ENCODE peak calls at places on chromosomes 7 and 10, in six cellular contexts. D is OCI-LY7, U is HCT116, P is GM23248, O is PC-3, A is PC-9. G is an unnamed sample. For H4K20me1 and H3K9me2, the result is how much of the 10 kb centered on the place peaks cover.

GRCh38 chr10:121282264-121282663 is 316.0 kb downstream of the FGFR2 start:
- DNase-seq in D (no peak), U (no peak), P (no peak), O (no peak), A (no peak), G (no peak)

GRCh38 chr10:38047666-38048065 is 37.2 kb downstream of the ZNF33A start:
- DNase-seq in D (no peak), U (no peak), P (peak), O (no peak), A (no peak), G (no peak)

GRCh38 chr7:148700693-148701092 is 2.0 kb downstream of the CUL1 start:
- DNase-seq in D (peak), U (no peak), P (peak), O (peak), A (peak), G (peak)

GRCh38 chr10:86711957-86712708 is 43.8 kb downstream of the LDB3 start:
- DNase-seq in D (peak), U (no peak), P (no peak), O (no peak), A (no peak), G (peak)

GRCh38 chr7:113087278-113087998 is 811 bp upstream of the GPR85 start:
- DNase-seq in D (no peak), U (no peak), P (peak), O (peak), A (peak), G (no peak)

GRCh38 chr7:16794990-16795389 is 9.8 kb downstream of the AGR2 start:
- DNase-seq in D (no peak), U (no peak), P (no peak), O (no peak), A (peak), G (no peak)

GRCh38 chr7:30598121-30598876 is 3.6 kb downstream of the GARS1 start:
- DNase-seq in D (no peak), U (no peak), P (peak), O (peak), A (peak), G (no peak)

GRCh38 chr10:32175629-32176028 is 119.4 kb upstream of the KIF5B start:
- DNase-seq in D (no peak), U (no peak), P (no peak), O (peak), A (peak), G (no peak)

GRCh38 chr10:15815242-15815885 is 44.9 kb downstream of the MINDY3 start:
- DNase-seq in D (no peak), U (no peak), P (no peak), O (no peak), A (no peak), G (no peak)

GRCh38 chr7:139613971-139614411 is 90.5 kb downstream of the CLEC2L start:
- DNase-seq in D (no peak), U (no peak), P (no peak), O (no peak), A (no peak), G (no peak)

GRCh38 chr10:33240931-33241330 is 93.5 kb downstream of the NRP1 start:
- DNase-seq in D (no peak), U (no peak), P (peak), O (no peak), A (no peak), G (no peak)

GRCh38 chr10:71342850-71343773 is 24.1 kb downstream of the SLC29A3 start:
- DNase-seq in D (no peak), U (no peak), P (peak), O (peak), A (peak), G (no peak)

GRCh38 chr10:15589109-15589508 is 130.6 kb downstream of the ITGA8 start:
- DNase-seq in D (no peak), U (no peak), P (peak), O (no peak), A (no peak), G (no peak)

GRCh38 chr10:73848821-73849489 is 25.4 kb downstream of the CAMK2G start:
- DNase-seq in D (peak), U (peak), P (peak), O (peak), A (peak), G (peak)

GRCh38 chr10:71426058-71426605 is 29.4 kb downstream of the CDH23 start:
- DNase-seq in D (no peak), U (no peak), P (no peak), O (no peak), A (no peak), G (no peak)

GRCh38 chr10:63164045-63164722 is 31.1 kb downstream of the NRBF2 start:
- DNase-seq in D (no peak), U (no peak), P (peak), O (peak), A (no peak), G (no peak)

GRCh38 chr7:155885162-155886160 is 73.2 kb upstream of the SHH start:
- DNase-seq in D (no peak), U (no peak), P (peak), O (peak), A (no peak), G (no peak)

GRCh38 chr10:11805792-11806191 is 17.4 kb upstream of the PROSER2 start:
- DNase-seq in D (no peak), U (no peak), P (no peak), O (no peak), A (no peak), G (no peak)

GRCh38 chr10:130425169-130425568 is 289.0 kb downstream of the GLRX3 start:
- DNase-seq in D (no peak), U (no peak), P (no peak), O (no peak), A (no peak), G (no peak)

GRCh38 chr10:72353028-72353962 is 1.4 kb downstream of the DNAJB12 start:
- DNase-seq in D (no peak), U (no peak), P (peak), O (peak), A (peak), G (no peak)

GRCh38 chr10:129345763-129346162 is 121.3 kb upstream of the MGMT start:
- DNase-seq in D (no peak), U (no peak), P (no peak), O (no peak), A (no peak), G (no peak)

GRCh38 chr10:16116404-16117304 is 256.3 kb upstream of the MINDY3 start:
- DNase-seq in D (peak), U (peak), P (peak), O (peak), A (no peak), G (peak)

GRCh38 chr10:17200035-17200884 is 1.2 kb downstream of the TRDMT1 start:
- DNase-seq in D (peak), U (no peak), P (peak), O (no peak), A (no peak), G (peak)

GRCh38 chr7:12570529-12571461 is at the start of gene SCIN:
- DNase-seq in D (no peak), U (no peak), P (peak), O (peak), A (no peak), G (peak)

GRCh38 chr7:92422926-92423325 is 24.4 kb upstream of the GATAD1 start:
- DNase-seq in D (no peak), U (no peak), P (no peak), O (no peak), A (no peak), G (no peak)

GRCh38 chr7:159035571-159036073 is 109.0 kb downstream of the VIPR2 start:
- DNase-seq in D (no peak), U (no peak), P (no peak), O (no peak), A (no peak), G (no peak)

GRCh38 chr10:117363027-117363426 is 12.2 kb downstream of the PDZD8 start:
- DNase-seq in D (no peak), U (no peak), P (peak), O (peak), A (peak), G (no peak)

GRCh38 chr10:117360994-117361667 is 14.1 kb downstream of the PDZD8 start:
- DNase-seq in D (no peak), U (no peak), P (peak), O (peak), A (no peak), G (no peak)

GRCh38 chr10:117360016-117360415 is 15.2 kb downstream of the PDZD8 start:
- DNase-seq in D (no peak), U (no peak), P (peak), O (peak), A (no peak), G (no peak)

GRCh38 chr10:117364121-117364960 is 10.9 kb downstream of the PDZD8 start:
- DNase-seq in D (no peak), U (no peak), P (no peak), O (no peak), A (no peak), G (no peak)

DNA sequence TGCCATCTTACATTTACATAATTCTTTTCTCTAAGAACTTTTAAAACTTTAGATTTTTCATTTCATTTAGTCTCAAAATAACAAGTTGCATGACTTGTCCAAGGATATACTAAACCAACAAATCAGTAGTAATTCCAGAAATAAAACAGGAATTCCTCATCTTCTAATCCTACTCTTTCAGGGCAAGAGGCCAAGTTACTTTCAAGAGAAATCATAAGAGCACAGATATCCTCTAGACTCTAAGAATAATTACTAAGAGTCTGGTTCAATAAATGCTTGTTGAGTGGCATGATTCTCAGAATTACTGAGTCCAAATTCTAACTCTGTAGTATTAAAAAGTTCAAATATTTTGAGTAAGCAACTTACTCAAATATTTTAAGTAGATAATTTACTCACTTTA is 12.9 kb downstream of the PDZD8 start:
- DNase-seq in D (no peak), U (no peak), P (peak), O (peak), A (no peak), G (no peak)
- H4K20me1 ChIP-seq in D (under half), U (half or more), P (under half), O (under half), A (under half), G (under half)

GRCh38 chr7:54712777-54713176 is 46.2 kb downstream of the SEC61G start:
- DNase-seq in D (no peak), U (no peak), P (no peak), O (no peak), A (no peak), G (no peak)
- H3K9me2 ChIP-seq in D (under half), U (under half), P (under half), O (under half), A (under half), G (under half)

DNA sequence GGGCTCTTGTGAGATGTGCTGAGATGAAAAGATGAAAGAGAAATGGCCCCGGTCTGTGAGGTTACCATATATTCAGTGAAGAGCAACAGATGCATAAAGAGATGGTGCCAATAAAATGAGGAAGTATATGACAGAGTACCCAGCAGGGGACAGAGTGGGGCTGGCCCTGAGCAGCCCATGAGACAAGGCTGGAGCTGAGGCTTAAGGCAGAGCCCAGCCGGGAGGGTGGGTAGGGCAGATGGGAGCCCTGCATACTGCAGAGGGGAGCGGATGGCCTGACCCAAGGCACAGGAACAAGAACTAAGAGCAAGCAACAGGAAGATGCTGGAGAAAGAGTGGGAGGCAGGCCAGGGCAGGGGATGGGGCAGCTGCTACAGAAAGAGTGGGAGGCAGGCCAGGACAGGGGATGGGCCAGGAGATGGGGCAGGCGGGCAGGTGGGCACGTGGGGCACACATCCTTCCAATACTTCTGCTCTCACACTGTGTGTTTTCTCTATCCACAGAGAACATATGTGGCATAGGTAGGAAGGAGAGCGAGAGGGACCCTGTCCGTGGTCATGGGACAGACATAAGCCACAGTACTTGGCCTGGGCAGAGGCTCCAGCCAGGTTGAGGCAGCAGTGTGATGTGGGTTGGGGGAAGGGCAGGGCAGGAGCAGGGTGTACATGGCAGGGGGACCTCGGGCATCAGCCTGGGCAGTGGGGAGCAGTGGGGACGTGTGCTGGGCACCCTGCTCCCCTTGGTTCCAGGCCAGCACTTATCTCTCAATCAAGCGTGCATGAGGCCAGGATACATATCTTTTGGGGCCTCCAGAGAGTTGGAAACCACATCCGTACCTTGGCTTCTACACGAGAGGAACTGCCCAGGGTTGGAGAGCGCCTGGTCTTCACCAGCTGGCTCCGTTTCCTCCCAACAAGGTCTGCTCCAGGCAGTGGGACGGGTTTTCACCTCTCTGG is 91.6 kb upstream of the IKZF1 start:
- DNase-seq in D (peak), U (no peak), P (no peak), O (no peak), A (no peak), G (no peak)
- H2AFZ ChIP-seq in D (no peak), U (no peak), P (no peak), O (no peak), A (no peak), G (no peak)

GRCh38 chr10:34802692-34803091 is 12.4 kb downstream of the PARD3 start:
- DNase-seq in D (no peak), U (peak), P (no peak), O (no peak), A (no peak), G (no peak)
- H4K20me1 ChIP-seq in D (under half), U (under half), P (under half), O (under half), A (under half), G (under half)

GRCh38 chr7:131900785-131901287 is 344.4 kb upstream of the PODXL start:
- DNase-seq in D (no peak), U (no peak), P (no peak), O (no peak), A (no peak), G (no peak)

GRCh38 chr7:131897790-131898165 is 341.4 kb upstream of the PODXL start:
- DNase-seq in D (no peak), U (no peak), P (no peak), O (no peak), A (no peak), G (no peak)

GRCh38 chr7:131899271-131900030 is 343.0 kb upstream of the PODXL start:
- DNase-seq in D (no peak), U (no peak), P (peak), O (no peak), A (no peak), G (no peak)

GRCh38 chr7:131896189-131896855 is 339.9 kb upstream of the PODXL start:
- DNase-seq in D (no peak), U (no peak), P (no peak), O (no peak), A (no peak), G (no peak)

DNA sequence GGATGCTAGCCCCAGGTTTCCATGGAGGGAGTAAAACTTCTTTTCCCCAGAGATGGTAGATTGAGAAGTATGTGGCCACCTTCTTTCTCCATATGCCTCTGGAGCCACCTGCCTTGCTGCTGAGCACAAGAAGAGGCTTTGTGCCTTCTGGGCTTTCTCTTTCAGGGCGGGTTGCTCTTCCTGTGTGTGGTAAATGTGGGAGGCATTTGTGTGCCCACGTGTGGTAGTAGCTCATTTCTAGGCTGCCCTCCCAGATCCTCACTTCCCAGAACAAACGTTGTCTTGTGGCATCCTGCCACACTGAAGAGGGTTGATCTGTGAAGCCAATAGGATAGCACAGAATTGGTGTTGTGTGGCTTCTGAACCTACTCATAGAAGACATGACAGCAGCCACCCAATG is 342.0 kb upstream of the PODXL start:
- DNase-seq in D (no peak), U (no peak), P (peak), O (peak), A (no peak), G (no peak)
- H3K9me2 ChIP-seq in D (under half), U (under half), P (under half), O (under half), A (under half), G (under half)

GRCh38 chr7:54874804-54875203 is 115.8 kb upstream of the SEC61G start:
- DNase-seq in D (no peak), U (no peak), P (no peak), O (peak), A (no peak), G (no peak)

GRCh38 chr7:54880326-54880989 is 121.4 kb upstream of the SEC61G start:
- DNase-seq in D (no peak), U (no peak), P (no peak), O (no peak), A (no peak), G (no peak)

GRCh38 chr7:54878339-54878738 is 119.3 kb upstream of the SEC61G start:
- DNase-seq in D (no peak), U (no peak), P (peak), O (no peak), A (no peak), G (peak)

GRCh38 chr7:54879776-54880175 is 120.8 kb upstream of the SEC61G start:
- DNase-seq in D (no peak), U (no peak), P (no peak), O (peak), A (no peak), G (no peak)

GRCh38 chr7:54877683-54878082 is 118.7 kb upstream of the SEC61G start:
- DNase-seq in D (no peak), U (peak), P (no peak), O (peak), A (peak), G (no peak)
- H2AFZ ChIP-seq in D (no peak), U (no peak), P (no peak), O (no peak), A (peak), G (no peak)

GRCh38 chr10:124995605-124996004 is 53.7 kb downstream of the ZRANB1 start:
- DNase-seq in D (no peak), U (no peak), P (no peak), O (no peak), A (no peak), G (no peak)
- H4K20me1 ChIP-seq in D (under half), U (under half), P (under half), O (under half), A (under half), G (under half)

GRCh38 chr7:131897016-131897789 is 340.8 kb upstream of the PODXL start:
- DNase-seq in D (no peak), U (peak), P (peak), O (peak), A (no peak), G (no peak)
- H3K9me2 ChIP-seq in D (under half), U (under half), P (under half), O (under half), A (under half), G (under half)

DNA sequence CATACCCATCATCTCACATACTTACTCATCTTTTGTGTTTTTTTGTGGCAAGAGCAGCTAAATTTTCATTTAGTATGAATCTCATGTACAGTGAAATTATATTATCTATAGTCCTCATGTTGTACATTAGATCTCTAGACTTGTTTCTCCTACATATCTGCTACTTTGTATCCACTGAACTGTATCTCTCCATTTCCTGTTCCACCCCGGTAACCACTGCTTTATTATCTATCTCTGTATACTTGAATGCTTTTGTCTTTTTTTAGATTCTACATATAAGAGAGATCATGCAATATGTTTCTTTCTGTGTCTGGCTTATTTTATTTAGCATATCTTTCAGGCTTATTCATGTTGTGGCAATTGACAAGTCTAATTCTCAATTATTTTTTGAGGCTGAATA is 125.1 kb downstream of the ANKRD7 start:
- DNase-seq in D (peak), U (no peak), P (no peak), O (no peak), A (no peak), G (no peak)
- H2AFZ ChIP-seq in D (peak), U (no peak), P (no peak), O (no peak), A (no peak), G (no peak)